ENCODE peak calls at places on chromosomes 5 and 9, in six cellular contexts. D, P, N, K, J and Q are unnamed samples.

GRCh38 chr5:55438931-55439477 is 95.8 kb downstream of the PLPP1 start:
- DNase-seq in D (no peak), P (no peak), N (peak; percentile 20), K (no peak), J (no peak), Q (no peak)

GRCh38 chr5:180208435-180209081 is 453 bp downstream of the RASGEF1C start:
- DNase-seq in D (no peak), P (peak; percentile 61), N (no peak), K (no peak), J (peak; percentile 58), Q (peak; percentile 31)

GRCh38 chr5:98109561-98110006 is 663.9 kb upstream of the RGMB start:
- DNase-seq in D (peak; percentile 47), P (no peak), N (no peak), K (no peak), J (no peak), Q (no peak)

GRCh38 chr9:105251733-105252404 is 7.4 kb downstream of the SLC44A1 start:
- DNase-seq in D (no peak), P (no peak), N (peak; percentile 86), K (no peak), J (no peak), Q (no peak)

GRCh38 chr5:66306105-66306843 is 162.2 kb downstream of the SREK1 start:
- DNase-seq in D (peak; percentile 72), P (peak; percentile 77), N (peak; percentile 55), K (no peak), J (peak; percentile 69), Q (peak; percentile 53)

GRCh38 chr5:149549461-149550266 is 1.6 kb downstream of the CSNK1A1 start:
- DNase-seq in D (peak; percentile 68), P (peak; percentile 35), N (peak; percentile 86), K (peak; percentile 32), J (peak; percentile 46), Q (peak; percentile 51)

GRCh38 chr5:32710859-32711692 is at the start of gene NPR3:
- DNase-seq in D (no peak), P (peak; percentile 46), N (no peak), K (no peak), J (no peak), Q (no peak)

GRCh38 chr5:133489632-133490031 is 122.7 kb downstream of the FSTL4 start:
- DNase-seq in D (no peak), P (no peak), N (peak; percentile 13), K (no peak), J (no peak), Q (no peak)

GRCh38 chr9:37574996-37575395 is 1.2 kb downstream of the FBXO10 start:
- DNase-seq in D (peak; percentile 8), P (no peak), N (no peak), K (no peak), J (no peak), Q (no peak)

GRCh38 chr9:6842584-6842947 is 84.8 kb downstream of the KDM4C start:
- DNase-seq in D (peak; percentile 5), P (no peak), N (no peak), K (no peak), J (no peak), Q (no peak)

GRCh38 chr5:179763215-179763945 is 30.4 kb upstream of the LTC4S start:
- DNase-seq in D (peak; percentile 85), P (peak; percentile 76), N (peak; percentile 77), K (no peak), J (peak; percentile 75), Q (peak; percentile 77)

DNA sequence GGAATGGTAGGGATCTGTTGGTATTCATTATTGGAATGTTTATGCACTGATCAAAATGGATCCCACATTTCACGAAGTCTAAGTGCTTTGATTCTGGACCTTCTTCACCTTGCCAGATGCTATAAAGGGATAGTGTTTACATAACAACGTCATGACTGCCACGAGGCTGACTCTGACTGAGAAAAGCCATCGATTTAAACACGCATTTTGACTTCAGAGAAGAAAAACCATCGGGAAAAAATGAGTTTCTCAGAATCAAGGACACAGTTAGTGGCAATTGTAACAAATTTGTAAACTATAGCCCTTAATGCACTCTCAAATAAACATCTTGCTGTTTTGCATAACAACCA is 49.7 kb downstream of the RASEF start:
- DNase-seq in D (no peak), P (peak; percentile 23), N (no peak), K (no peak), J (no peak), Q (no peak)
- TF ChIP-seq MYC in D (no peak), P (no peak), N (no peak), K (no peak), J (no peak), Q (no peak)

DNA sequence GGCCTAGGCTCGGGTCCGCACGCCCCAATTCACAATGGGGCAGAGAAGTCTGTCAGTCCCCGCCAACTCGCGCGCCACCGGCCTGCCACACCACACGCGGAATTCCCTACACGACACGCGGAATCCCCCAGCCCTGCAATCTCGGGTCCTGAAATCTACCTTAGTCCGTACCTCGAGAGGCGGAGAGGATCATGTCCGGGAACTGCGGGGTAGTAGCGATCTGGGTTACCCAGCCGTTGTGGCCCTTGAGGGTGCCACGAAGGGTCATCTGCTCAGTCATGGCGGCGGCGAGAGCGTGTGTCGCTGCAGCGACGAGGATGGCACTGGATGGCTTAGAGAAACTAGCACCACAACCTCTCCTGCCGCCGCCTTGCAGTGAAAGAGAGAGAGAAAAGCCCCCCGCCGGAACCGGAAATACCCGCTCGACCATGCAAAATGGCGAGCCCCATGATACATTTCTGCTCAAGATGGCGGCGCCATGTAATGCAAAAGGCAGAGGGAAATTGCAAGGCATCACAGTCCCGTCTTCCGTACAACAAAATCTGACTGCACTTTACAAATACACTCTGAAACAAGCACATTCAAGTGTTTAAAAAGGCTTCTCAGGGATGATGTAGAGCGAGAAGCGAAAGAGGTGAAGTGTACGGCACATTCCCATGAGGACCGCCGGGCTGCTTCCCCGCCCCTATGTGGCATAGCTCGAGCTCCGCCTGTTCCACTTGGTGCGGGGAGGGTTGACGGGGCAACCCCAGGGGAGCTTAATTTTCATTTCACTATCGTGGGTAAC is at the start of gene RACK1:
- DNase-seq in D (peak; percentile 95), P (peak; percentile 83), N (peak; percentile 87), K (peak; percentile 89), J (peak; percentile 88), Q (peak; percentile 93)
- H3K4me3 ChIP-seq in D (peak within 1 kb of the TSS; percentile 89), P (peak within 1 kb of the TSS; percentile 82), N (peak within 1 kb of the TSS; percentile 92), K (peak within 1 kb of the TSS; percentile 98), J (peak within 1 kb of the TSS; percentile 94), Q (peak within 1 kb of the TSS; percentile 97)

DNA sequence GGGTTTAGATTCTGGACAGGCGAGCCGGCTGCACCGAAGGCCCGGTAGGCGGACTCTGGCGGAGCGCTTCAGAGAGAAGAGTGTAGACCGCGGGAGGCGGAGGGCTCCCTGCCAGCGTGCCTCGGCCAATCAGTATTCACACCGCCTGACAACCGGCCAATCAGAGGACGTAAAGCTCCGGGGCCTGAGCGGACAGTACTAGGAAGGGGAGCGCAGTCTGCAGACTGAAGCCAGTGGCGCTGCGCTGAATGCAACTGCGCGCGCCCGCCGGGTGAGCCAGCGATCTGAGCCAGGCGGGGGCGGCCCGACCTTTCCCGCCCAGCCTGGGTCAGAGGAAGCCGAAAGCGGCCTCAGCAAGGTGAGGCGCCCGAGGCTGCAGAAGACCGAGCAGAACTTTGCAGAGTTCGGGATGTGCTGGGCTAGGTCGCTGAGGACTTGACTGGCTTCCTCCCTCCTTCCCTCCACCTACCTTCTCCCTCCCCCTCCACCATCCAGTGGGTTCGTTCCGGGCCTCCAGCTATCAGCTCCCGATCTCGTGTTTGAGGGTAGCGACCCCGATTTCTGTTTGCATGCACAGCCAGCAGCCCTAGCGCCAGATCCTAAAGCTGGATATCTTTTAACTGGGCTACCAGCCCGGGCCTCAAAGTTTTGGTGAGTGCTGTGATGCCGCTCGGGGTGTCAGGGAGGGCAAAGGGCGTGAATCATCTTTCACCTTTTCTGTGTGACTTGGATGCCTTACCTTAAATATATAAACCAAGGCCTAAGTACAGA is at the start of gene DMRT2:
- DNase-seq in D (peak; percentile 39), P (peak; percentile 81), N (peak; percentile 51), K (no peak), J (peak; percentile 43), Q (peak; percentile 98)
- TF ChIP-seq POLR2A in D (no peak), P (no peak), N (no peak), K (no peak), J (no peak), Q (no peak)

GRCh38 chr5:170843870-170844269 is 17.9 kb upstream of the RANBP17 start:
- DNase-seq in D (no peak), P (no peak), N (no peak), K (no peak), J (no peak), Q (no peak)

GRCh38 chr5:170844651-170845050 is 17.2 kb upstream of the RANBP17 start:
- DNase-seq in D (no peak), P (no peak), N (no peak), K (no peak), J (no peak), Q (no peak)

GRCh38 chr5:170846416-170846815 is 15.4 kb upstream of the RANBP17 start:
- DNase-seq in D (no peak), P (no peak), N (no peak), K (no peak), J (no peak), Q (no peak)

GRCh38 chr5:170849374-170849773 is 12.4 kb upstream of the RANBP17 start:
- DNase-seq in D (no peak), P (no peak), N (no peak), K (no peak), J (no peak), Q (no peak)

DNA sequence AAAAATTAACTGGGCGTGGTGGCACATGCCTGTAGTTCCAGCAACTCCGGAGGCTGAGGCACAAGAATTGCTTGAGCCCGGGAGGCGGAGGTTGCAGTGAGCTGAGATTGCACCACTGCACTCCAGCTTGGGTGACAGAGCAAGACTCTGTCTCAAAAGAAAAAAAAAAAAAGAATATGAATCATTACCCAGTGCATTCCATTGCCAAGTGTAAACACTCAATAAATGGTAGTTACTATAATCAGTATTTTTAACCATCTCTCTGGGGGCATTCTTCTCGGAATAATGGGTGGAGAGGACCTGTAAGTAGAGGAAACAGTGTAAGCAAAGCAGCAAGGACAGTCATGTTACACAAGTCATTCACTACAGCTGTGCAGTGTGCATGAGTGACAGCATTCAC is 13.8 kb upstream of the RANBP17 start:
- DNase-seq in D (no peak), P (no peak), N (no peak), K (no peak), J (no peak), Q (no peak)
- TF ChIP-seq MYC in D (no peak), P (no peak), N (no peak), K (no peak), J (no peak), Q (no peak)

DNA sequence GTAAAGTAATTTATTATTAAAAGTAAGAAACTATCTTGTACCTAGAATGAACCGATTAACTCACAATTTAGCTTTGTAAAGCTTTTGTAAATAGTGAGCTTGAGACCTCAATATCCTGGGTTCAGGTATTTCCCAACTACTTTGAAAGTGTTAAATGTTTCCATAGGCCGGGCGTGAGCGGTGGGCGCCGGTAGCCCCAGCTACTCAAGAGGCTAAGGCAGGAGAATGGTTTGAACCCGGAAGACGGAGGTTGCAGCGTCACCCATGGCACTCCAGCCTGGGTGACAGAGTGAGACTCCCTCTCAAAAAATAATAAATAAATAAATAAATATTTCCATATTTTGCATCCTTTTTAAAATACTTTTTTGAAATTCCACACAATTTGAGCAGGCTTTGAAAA is 1.5 kb upstream of the ANKH start:
- DNase-seq in D (no peak), P (no peak), N (no peak), K (no peak), J (no peak), Q (no peak)
- H3K4me3 ChIP-seq in D (peak overlapping the region; percentile 67), P (peak overlapping the region; percentile 76), N (peak overlapping the region; percentile 80), K (no peak overlapping the region), J (no peak overlapping the region), Q (no peak overlapping the region)